ENCODE peak calls at places on chromosome 21, in ten cellular contexts. B is upper lobe of right lung; N is psoas muscle; K is effector memory CD4-positive, alpha-beta T cell; P is neuronal stem cell; R is GM23248; H is aorta; M is H1; T is brain microvascular endothelial cell; C is tibial nerve. A is an unnamed sample. For H3K27me3, the result is how much of the 10 kb centered on the place peaks cover.

GRCh38 chr21:36508948-36509347 is 29.0 kb upstream of the CLDN14 start:
- DNase-seq in N (no peak), K (no peak), P (no peak), M (no peak), B (no peak), T (no peak), C (no peak), H (no peak), R (no peak), A (no peak)

GRCh38 chr21:17828223-17828622 is 9.1 kb upstream of the C21orf91 start:
- DNase-seq in C (no peak), H (no peak), P (no peak), R (peak), T (peak), N (no peak), K (no peak), B (no peak), M (no peak), A (no peak)

GRCh38 chr21:42159560-42160110 is 59.3 kb upstream of the ABCG1 start:
- DNase-seq in H (no peak), T (no peak), N (no peak), R (no peak), B (peak), P (no peak), M (no peak), K (no peak), C (no peak), A (no peak)

GRCh38 chr21:35342440-35342839 is 293.3 kb upstream of the RUNX1 start:
- DNase-seq in R (no peak), N (no peak), M (no peak), K (no peak), T (no peak), C (no peak), B (no peak), H (no peak), P (no peak), A (no peak)

GRCh38 chr21:17488620-17489019 is 24.2 kb upstream of the CXADR start:
- DNase-seq in C (no peak), H (no peak), P (no peak), M (no peak), R (no peak), B (no peak), K (no peak), T (no peak), N (no peak), A (no peak)

GRCh38 chr21:18041012-18041411 is 203.6 kb upstream of the CHODL start:
- DNase-seq in H (no peak), M (no peak), N (no peak), B (no peak), P (no peak), T (no peak), R (no peak), K (no peak), C (no peak), A (no peak)

GRCh38 chr21:27362249-27362648 is 395.4 kb upstream of the ADAMTS5 start:
- DNase-seq in T (no peak), C (no peak), M (no peak), H (no peak), N (no peak), R (no peak), P (no peak), K (no peak), B (no peak), A (no peak)

GRCh38 chr21:15029077-15029476 is 35.7 kb downstream of the NRIP1 start:
- DNase-seq in H (no peak), C (no peak), N (no peak), R (no peak), T (no peak), M (no peak), B (no peak), P (no peak), K (no peak), A (no peak)

GRCh38 chr21:29638761-29639327 is 301.0 kb downstream of the GRIK1 start:
- DNase-seq in N (no peak), M (no peak), K (no peak), P (no peak), C (no peak), H (no peak), T (no peak), R (no peak), B (no peak), A (no peak)

GRCh38 chr21:14557413-14557812 is 11.3 kb upstream of the SAMSN1 start:
- DNase-seq in H (no peak), T (no peak), B (no peak), C (no peak), K (no peak), M (no peak), P (no peak), N (no peak), R (no peak), A (no peak)

GRCh38 chr21:42550817-42551216 is 37.2 kb downstream of the SLC37A1 start:
- DNase-seq in B (peak), N (no peak), M (no peak), H (no peak), P (no peak), C (no peak), T (no peak), R (no peak), K (no peak), A (no peak)

GRCh38 chr21:46667735-46668380 is 32.4 kb downstream of the PRMT2 start:
- DNase-seq in B (no peak), C (no peak), M (no peak), R (peak), K (no peak), H (peak), N (peak), T (peak), P (peak), A (no peak)

GRCh38 chr21:36127250-36127904 is 7.5 kb upstream of the CBR3 start:
- DNase-seq in M (no peak), R (no peak), H (no peak), N (no peak), K (no peak), P (no peak), T (no peak), B (peak), C (no peak), A (no peak)

GRCh38 chr21:27571706-27572105 is 604.8 kb upstream of the ADAMTS5 start:
- DNase-seq in T (peak), P (no peak), H (no peak), M (no peak), R (peak), C (no peak), K (no peak), B (no peak), N (no peak), A (no peak)

GRCh38 chr21:36703626-36704280 is 4.8 kb downstream of the SIM2 start:
- DNase-seq in R (no peak), C (no peak), P (no peak), M (no peak), K (no peak), T (no peak), H (no peak), N (no peak), B (peak), A (no peak)

GRCh38 chr21:28952686-28953085 is 40.0 kb downstream of the LTN1 start:
- DNase-seq in R (no peak), K (no peak), T (peak), H (no peak), N (no peak), C (no peak), P (no peak), M (no peak), B (no peak), A (no peak)

GRCh38 chr21:17416139-17416538 is 96.7 kb upstream of the CXADR start:
- DNase-seq in H (no peak), K (no peak), R (peak), C (no peak), N (no peak), T (peak), M (no peak), B (no peak), P (no peak), A (no peak)

GRCh38 chr21:28633803-28634572 is 358.7 kb downstream of the LTN1 start:
- DNase-seq in B (no peak), R (peak), H (peak), P (no peak), M (no peak), N (peak), C (no peak), T (peak), K (no peak), A (no peak)

GRCh38 chr21:44924611-44925010 is 3.9 kb upstream of the ITGB2 start:
- DNase-seq in N (no peak), K (no peak), B (no peak), P (no peak), H (no peak), T (no peak), R (no peak), C (no peak), M (no peak), A (no peak)

GRCh38 chr21:44927259-44927586 is 6.5 kb upstream of the ITGB2 start:
- DNase-seq in N (peak), B (no peak), P (no peak), R (no peak), T (no peak), C (no peak), H (peak), M (no peak), K (no peak), A (peak)

GRCh38 chr21:44925027-44925755 is 4.5 kb upstream of the ITGB2 start:
- DNase-seq in H (no peak), K (no peak), C (no peak), P (no peak), B (no peak), T (no peak), M (no peak), R (peak), N (no peak), A (no peak)

GRCh38 chr21:44927587-44928461 is 7.1 kb upstream of the ITGB2 start:
- DNase-seq in C (no peak), H (peak), B (peak), P (no peak), R (peak), M (no peak), N (peak), K (peak), T (peak), A (peak)

GRCh38 chr21:44926364-44927101 is 5.8 kb upstream of the ITGB2 start:
- DNase-seq in T (no peak), K (peak), C (no peak), R (peak), P (no peak), M (no peak), N (peak), H (peak), B (no peak), A (peak)
- H3K27me3 ChIP-seq in T (under half), K (under half), C (under half), R (under half), P (half or more), M (under half), N (half or more), H (under half), B (under half), A (under half)

DNA sequence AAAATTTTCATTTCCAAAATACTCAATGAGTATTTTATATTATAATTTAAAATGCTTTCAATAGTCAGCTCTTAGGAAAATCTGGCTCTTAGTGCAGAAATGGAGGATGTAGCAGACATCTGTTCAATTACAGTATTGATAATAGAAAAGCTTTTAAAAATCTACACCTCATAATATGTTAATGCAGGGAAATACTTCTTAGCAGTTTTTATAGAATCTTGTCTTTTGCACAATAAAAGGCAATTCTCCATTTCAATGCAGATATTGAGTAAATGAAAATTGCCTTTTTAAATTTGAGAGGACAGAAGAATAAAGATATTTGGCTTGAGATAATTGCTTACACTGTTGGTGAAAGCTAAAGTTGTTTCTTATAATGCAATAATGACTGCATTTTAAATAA is 161.0 kb upstream of the APP start:
- DNase-seq in K (no peak), C (no peak), R (no peak), N (no peak), B (no peak), M (no peak), T (no peak), H (no peak), P (no peak), A (no peak)
- H3K27me3 ChIP-seq in K (under half), C (under half), R (under half), N (under half), B (under half), M (under half), T (under half), H (under half), P (under half), A (under half)

GRCh38 chr21:33205476-33205875 is 24.3 kb upstream of the IFNAR2 start:
- DNase-seq in H (no peak), B (no peak), P (no peak), C (no peak), M (no peak), K (no peak), T (no peak), R (no peak), N (no peak), A (no peak)
- H3K27me3 ChIP-seq in H (under half), B (under half), P (under half), C (under half), M (under half), K (under half), T (under half), R (under half), N (under half), A (under half)

DNA sequence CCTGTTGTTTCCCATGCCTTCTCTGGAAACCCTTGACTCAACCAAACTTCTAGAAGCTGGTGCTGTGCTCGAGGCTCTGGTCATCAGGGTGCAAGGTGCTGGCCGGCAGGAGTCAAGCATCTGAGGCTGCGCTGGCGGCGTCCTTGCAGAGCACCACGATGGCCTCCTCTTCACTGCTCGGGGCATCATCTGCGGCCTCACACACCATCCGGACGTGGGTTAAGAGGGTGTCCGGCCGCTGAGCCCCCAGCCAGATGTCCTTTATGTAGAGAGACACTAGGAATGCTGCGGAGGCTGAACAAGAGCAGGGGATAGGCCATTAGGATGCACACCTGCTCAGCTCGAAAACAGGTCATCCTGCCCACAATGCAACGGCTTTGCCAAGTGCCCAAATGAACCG is 16.2 kb downstream of the MRAP start:
- DNase-seq in B (no peak), P (no peak), T (no peak), R (no peak), C (no peak), H (no peak), K (no peak), N (no peak), M (no peak), A (no peak)
- H3K27me3 ChIP-seq in B (under half), P (under half), T (under half), R (under half), C (under half), H (under half), K (under half), N (under half), M (under half), A (under half)

GRCh38 chr21:44686000-44686781 is 4.2 kb upstream of the KRTAP12-1 start:
- DNase-seq in M (no peak), R (no peak), B (peak), C (no peak), P (no peak), H (no peak), N (no peak), K (no peak), T (no peak), A (no peak)

GRCh38 chr21:44682580-44683151 is 703 bp upstream of the KRTAP12-1 start:
- DNase-seq in T (no peak), N (no peak), R (no peak), B (no peak), K (no peak), H (peak), C (no peak), P (no peak), M (no peak), A (no peak)

GRCh38 chr21:44681861-44682579 is at the start of gene KRTAP12-1:
- DNase-seq in T (no peak), N (no peak), C (no peak), R (no peak), P (no peak), K (no peak), M (no peak), H (peak), B (no peak), A (no peak)

GRCh38 chr21:44684077-44684476 is 2.1 kb upstream of the KRTAP12-1 start:
- DNase-seq in K (no peak), P (no peak), N (no peak), H (no peak), M (no peak), B (no peak), R (no peak), C (no peak), T (no peak), A (no peak)

GRCh38 chr21:44684483-44684882 is 2.5 kb upstream of the KRTAP12-1 start:
- DNase-seq in R (no peak), T (no peak), H (no peak), N (no peak), P (no peak), K (no peak), M (no peak), B (no peak), C (no peak), A (no peak)
- H3K27me3 ChIP-seq in R (under half), T (under half), H (under half), N (half or more), P (under half), K (under half), M (under half), B (under half), C (under half), A (under half)

DNA sequence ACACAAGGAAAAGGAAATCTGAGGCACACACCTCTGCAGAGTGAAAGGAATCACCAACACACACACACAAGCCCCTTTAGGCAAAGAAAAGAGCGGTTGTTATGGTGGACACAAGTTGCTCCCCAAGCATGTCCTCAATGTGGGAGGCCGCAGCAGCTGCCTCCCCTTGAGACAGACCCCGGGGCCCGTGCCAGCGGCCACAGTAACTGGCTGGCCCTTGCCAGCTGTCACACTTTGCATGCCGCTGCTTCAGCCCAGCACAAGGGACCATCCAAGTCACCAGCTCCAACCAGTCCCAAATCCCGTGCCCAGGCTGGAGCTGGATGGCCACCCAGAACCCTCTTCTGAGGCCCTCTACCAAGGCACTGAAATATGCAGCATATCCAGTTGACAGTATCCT is 2.9 kb upstream of the OLIG1 start:
- DNase-seq in C (no peak), B (no peak), T (no peak), M (no peak), H (no peak), P (no peak), N (no peak), R (no peak), K (no peak), A (no peak)
- H3K27me3 ChIP-seq in C (under half), B (half or more), T (half or more), M (half or more), H (under half), P (half or more), N (half or more), R (half or more), K (under half), A (under half)

GRCh38 chr21:38401527-38401926 is 96.8 kb downstream of the ERG start:
- DNase-seq in H (no peak), K (no peak), T (no peak), B (no peak), N (no peak), R (no peak), M (no peak), P (no peak), C (no peak), A (no peak)

GRCh38 chr21:38404134-38404533 is 94.1 kb downstream of the ERG start:
- DNase-seq in N (no peak), B (no peak), M (no peak), K (no peak), T (no peak), H (no peak), R (no peak), C (no peak), P (no peak), A (no peak)

GRCh38 chr21:38402291-38402690 is 96.0 kb downstream of the ERG start:
- DNase-seq in M (no peak), K (no peak), H (no peak), B (no peak), T (no peak), N (no peak), R (no peak), C (no peak), P (no peak), A (no peak)

GRCh38 chr21:38402795-38403194 is 95.5 kb downstream of the ERG start:
- DNase-seq in R (no peak), T (no peak), P (no peak), H (no peak), C (no peak), K (no peak), M (no peak), B (no peak), N (no peak), A (no peak)

GRCh38 chr21:38400195-38400695 is 98.0 kb downstream of the ERG start:
- DNase-seq in B (no peak), N (no peak), H (no peak), T (no peak), C (no peak), R (no peak), M (no peak), K (no peak), P (peak), A (no peak)
- H3K27me3 ChIP-seq in B (under half), N (under half), H (under half), T (under half), C (under half), R (under half), M (under half), K (under half), P (under half), A (under half)

A was measured in CD8-positive, alpha-beta T cell.